ENCODE peak calls at places on chromosomes 6 and 20, in five cellular contexts. L, J, B, W and O are unnamed samples.
A peak's percentile ranks its signal among the peaks of the same experiment; 100 is the strongest.

GRCh38 chr20:56903858-56904257 is 274.8 kb downstream of the TFAP2C start:
- DNase-seq in L (no peak), J (no peak), B (no peak), W (no peak), O (no peak)

GRCh38 chr20:34269996-34270627 is 28.9 kb downstream of the ASIP start:
- DNase-seq in L (no peak), J (peak; percentile 34), B (no peak), W (peak; percentile 64), O (peak; percentile 15)

GRCh38 chr6:38192011-38192410 is 372.5 kb downstream of the ZFAND3 start:
- DNase-seq in L (peak; percentile 92), J (no peak), B (no peak), W (no peak), O (no peak)

GRCh38 chr6:131051316-131051715 is 11.7 kb downstream of the EPB41L2 start:
- DNase-seq in L (no peak), J (no peak), B (no peak), W (no peak), O (no peak)

GRCh38 chr20:25032065-25032477 is 25.9 kb downstream of the ACSS1 start:
- DNase-seq in L (no peak), J (no peak), B (no peak), W (no peak), O (no peak)

GRCh38 chr6:144955392-144955791 is 670.3 kb downstream of the UTRN start:
- DNase-seq in L (peak; percentile 18), J (no peak), B (no peak), W (no peak), O (no peak)

GRCh38 chr20:23024701-23025100 is 10.4 kb upstream of the SSTR4 start:
- DNase-seq in L (peak; percentile 74), J (no peak), B (no peak), W (no peak), O (no peak)

GRCh38 chr6:124742971-124743370 is 219.3 kb upstream of the RNF217 start:
- DNase-seq in L (no peak), J (no peak), B (no peak), W (no peak), O (no peak)

GRCh38 chr20:52268184-52268583 is 76.6 kb upstream of the ZFP64 start:
- DNase-seq in L (peak; percentile 9), J (no peak), B (no peak), W (no peak), O (peak; percentile 80)

GRCh38 chr6:80742481-80742880 is 636.0 kb downstream of the BCKDHB start:
- DNase-seq in L (peak; percentile 43), J (peak; percentile 64), B (no peak), W (no peak), O (peak; percentile 85)

GRCh38 chr6:127486934-127487333 is 27.7 kb upstream of the KIAA0408 start:
- DNase-seq in L (no peak), J (no peak), B (no peak), W (no peak), O (no peak)

GRCh38 chr6:127483399-127484055 is 24.3 kb upstream of the KIAA0408 start:
- DNase-seq in L (peak; percentile 21), J (peak; percentile 7), B (no peak), W (no peak), O (peak; percentile 14)

GRCh38 chr6:127481628-127482027 is 22.4 kb upstream of the KIAA0408 start:
- DNase-seq in L (peak; percentile 44), J (no peak), B (no peak), W (no peak), O (no peak)

GRCh38 chr6:127482318-127482717 is 23.1 kb upstream of the KIAA0408 start:
- DNase-seq in L (no peak), J (no peak), B (no peak), W (no peak), O (no peak)

DNA sequence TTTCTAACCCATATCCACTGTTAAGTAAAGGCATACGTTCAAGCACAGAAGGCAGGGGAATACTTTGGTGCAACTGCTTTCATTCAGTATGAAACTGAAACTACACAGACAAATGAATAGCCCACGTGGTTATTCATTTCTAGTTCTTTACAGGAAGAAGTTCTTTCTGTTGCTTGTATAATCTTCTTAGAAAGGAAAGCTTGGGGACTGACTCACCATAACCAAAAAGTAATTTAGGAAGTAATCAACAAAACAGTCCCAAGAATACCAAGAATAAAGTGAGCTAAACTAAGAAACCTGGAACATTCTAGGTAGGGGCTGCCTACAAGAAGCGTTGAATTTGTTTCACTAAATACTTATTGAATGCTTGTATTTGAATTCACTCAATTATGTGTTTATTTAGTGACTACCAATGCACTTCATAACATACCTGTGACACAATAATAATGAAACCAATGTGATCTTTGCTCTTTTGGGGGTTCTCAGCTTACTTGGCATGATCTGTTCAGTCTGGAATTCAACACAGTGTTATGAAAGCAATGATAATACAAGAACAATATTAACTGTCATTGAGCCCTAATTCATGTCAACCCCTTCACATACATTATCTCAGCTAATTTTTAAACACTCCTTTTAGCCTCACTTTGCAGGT is 25.1 kb upstream of the KIAA0408 start:
- DNase-seq in L (no peak), J (peak; percentile 71), B (no peak), W (no peak), O (peak; percentile 40)
- H3K4me3 ChIP-seq in L (no peak overlapping the region), J (peak overlapping the region; percentile 75), B (peak overlapping the region; percentile 14), W (no peak overlapping the region), O (peak overlapping the region; percentile 20)

GRCh38 chr6:27546522-27546921 is 73.6 kb upstream of the ZNF184 start:
- DNase-seq in L (no peak), J (no peak), B (no peak), W (no peak), O (no peak)
- H3K4me3 ChIP-seq in L (no peak overlapping the region), J (no peak overlapping the region), B (no peak overlapping the region), W (no peak overlapping the region), O (no peak overlapping the region)

GRCh38 chr6:110412258-110412839 is 3.0 kb downstream of the DDO start:
- DNase-seq in L (peak; percentile 37), J (no peak), B (no peak), W (no peak), O (no peak)

GRCh38 chr6:110410534-110410933 is 4.8 kb downstream of the DDO start:
- DNase-seq in L (peak; percentile 16), J (no peak), B (no peak), W (no peak), O (no peak)

GRCh38 chr6:110414669-110415296 is 592 bp downstream of the DDO start:
- DNase-seq in L (no peak), J (no peak), B (peak; percentile 73), W (no peak), O (no peak)

GRCh38 chr6:110419028-110419739 is 3.8 kb upstream of the DDO start:
- DNase-seq in L (no peak), J (no peak), B (no peak), W (no peak), O (no peak)

DNA sequence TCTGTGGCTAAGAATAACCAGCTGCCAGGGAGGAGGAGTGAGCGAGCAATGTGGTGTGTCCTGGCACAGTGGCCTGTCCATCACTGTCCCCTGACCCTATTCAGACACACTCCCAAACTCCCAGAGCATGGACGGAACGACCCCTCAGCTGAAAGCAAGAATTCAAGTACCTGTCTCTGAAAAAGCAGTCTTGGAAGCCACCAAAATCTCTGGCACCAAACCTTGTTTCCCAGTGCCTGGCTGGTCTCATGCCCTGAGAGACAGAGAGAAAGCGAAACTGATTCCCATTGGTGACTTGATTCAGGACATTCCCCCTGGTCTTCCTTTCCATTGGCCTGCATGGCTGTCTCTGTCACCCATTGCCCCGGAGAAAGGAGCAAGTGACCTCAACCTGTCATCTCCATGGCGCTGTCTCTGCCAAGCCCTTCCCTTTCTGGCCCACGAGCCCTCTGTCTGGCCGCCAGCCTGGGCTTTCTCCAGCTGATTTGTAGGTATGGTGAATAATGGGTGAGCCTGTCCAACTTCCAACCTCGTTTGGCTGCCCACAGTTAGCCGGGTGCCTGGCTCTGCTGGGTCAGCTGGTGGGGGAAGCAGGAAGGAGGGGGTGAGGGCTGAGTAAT is at the start of gene DDO:
- DNase-seq in L (no peak), J (no peak), B (peak; percentile 75), W (peak; percentile 95), O (no peak)
- H3K4me3 ChIP-seq in L (no peak within 1 kb of the TSS), J (peak within 1 kb of the TSS; percentile 71), B (peak within 1 kb of the TSS; percentile 53), W (no peak within 1 kb of the TSS), O (no peak within 1 kb of the TSS)

DNA sequence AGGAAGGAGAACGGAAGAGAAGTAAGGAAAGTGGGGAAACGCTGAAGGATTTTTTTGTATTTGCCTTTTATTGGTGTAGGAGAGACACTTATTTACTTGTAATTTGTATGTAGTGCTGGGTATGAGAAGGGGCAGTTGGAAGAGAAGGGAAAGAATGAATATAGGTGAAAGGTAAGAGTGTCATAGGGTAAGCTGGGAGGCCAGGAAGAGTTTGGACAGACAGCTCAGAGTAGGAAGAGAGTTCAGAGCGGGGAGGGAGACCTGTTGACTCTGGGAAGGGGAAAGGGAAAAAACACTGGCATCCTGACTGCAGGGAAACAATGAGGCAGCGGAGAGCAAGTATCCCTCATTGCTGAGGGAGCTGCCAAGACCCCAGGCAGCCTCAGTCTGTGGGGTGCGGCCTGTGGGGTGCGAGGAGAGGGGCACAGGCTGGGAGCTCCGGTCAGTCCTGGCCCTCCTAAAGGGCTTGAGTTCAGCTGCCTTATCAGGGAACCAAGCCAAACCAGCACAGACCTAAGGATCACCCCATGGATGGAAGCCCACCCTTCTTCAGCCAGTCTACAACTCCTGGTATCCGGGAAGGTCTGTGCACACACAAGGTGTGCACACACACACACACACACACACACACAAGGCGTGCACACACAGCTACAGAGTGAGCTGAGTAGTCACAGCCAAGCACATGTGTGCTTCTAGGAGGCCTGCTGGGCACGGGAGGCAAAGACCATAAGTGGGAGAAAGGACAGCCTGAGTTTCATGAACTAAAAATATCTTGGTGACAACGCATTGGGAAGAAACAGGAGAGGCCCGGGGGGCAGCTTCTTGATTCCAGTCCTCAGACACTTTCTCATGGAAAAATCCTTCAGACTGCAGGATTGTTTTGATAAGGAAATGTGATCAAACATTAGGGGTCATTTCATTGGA is 2.9 kb downstream of the TRAF3IP2 start:
- DNase-seq in L (no peak), J (peak; percentile 88), B (no peak), W (peak; percentile 70), O (no peak)
- H3K4me3 ChIP-seq in L (no peak overlapping the region), J (peak overlapping the region; percentile 85), B (peak overlapping the region; percentile 68), W (no peak overlapping the region), O (no peak overlapping the region)

DNA sequence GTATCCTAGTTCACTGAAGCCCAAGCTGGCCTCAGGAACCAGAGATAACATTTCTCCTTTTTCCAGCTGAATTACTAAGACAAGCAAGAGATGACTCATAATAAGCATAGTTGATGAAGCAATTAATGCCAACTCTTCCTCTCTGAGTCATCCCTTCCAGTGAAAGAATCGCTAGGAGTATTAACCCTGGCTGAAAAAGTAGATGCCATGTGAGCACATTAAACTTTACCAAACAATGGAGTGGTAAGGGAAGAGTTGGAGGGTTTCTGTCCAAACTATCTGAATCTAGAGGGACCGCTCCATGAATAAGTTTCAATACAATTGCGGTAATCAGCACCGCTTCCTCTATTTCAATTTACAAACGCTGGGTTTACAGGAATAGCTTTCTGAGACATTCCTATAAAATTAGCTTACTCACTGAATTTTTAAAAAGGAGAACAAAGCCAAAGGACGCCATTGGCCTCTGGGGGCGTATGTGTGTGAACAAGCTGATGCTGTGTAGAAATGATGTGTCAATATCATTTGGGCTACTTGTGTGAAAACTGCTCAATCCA is 48.3 kb downstream of the ATXN1 start:
- DNase-seq in L (peak; percentile 51), J (peak; percentile 94), B (peak; percentile 71), W (no peak), O (peak; percentile 93)
- H3K4me3 ChIP-seq in L (no peak overlapping the region), J (peak overlapping the region; percentile 74), B (peak overlapping the region; percentile 9), W (no peak overlapping the region), O (peak overlapping the region; percentile 35)